ENCODE peak calls at places on chromosomes 3 and 15, in nine cellular contexts. One of them, this sample, is unnamed.

GRCh38 chr15:40103124-40103858 is 5.4 kb downstream of the BMF start:
- DNase-seq in heart right ventricle: peak
- DNase-seq in fibroblast of mammary gland: peak
- DNase-seq in lower lobe of right lung: peak
- DNase-seq in SK-N-SH: peak
- DNase-seq in AG04450: no peak
- DNase-seq in type B pancreatic cell: no peak
- DNase-seq in mucosa of descending colon: peak
- DNase-seq in A549: no peak
- DNase-seq in this sample: peak

GRCh38 chr3:178195824-178196223 is 340.4 kb upstream of the KCNMB2 start:
- DNase-seq in mucosa of descending colon: no peak
- DNase-seq in AG04450: no peak
- DNase-seq in type B pancreatic cell: no peak
- DNase-seq in SK-N-SH: no peak
- DNase-seq in lower lobe of right lung: no peak
- DNase-seq in A549: no peak
- DNase-seq in heart right ventricle: no peak
- DNase-seq in fibroblast of mammary gland: peak
- DNase-seq in this sample: no peak

GRCh38 chr3:103440539-103441113 is 1005.8 kb downstream of the ZPLD1 start:
- DNase-seq in lower lobe of right lung: no peak
- DNase-seq in SK-N-SH: no peak
- DNase-seq in AG04450: no peak
- DNase-seq in mucosa of descending colon: no peak
- DNase-seq in fibroblast of mammary gland: no peak
- DNase-seq in heart right ventricle: no peak
- DNase-seq in type B pancreatic cell: no peak
- DNase-seq in A549: no peak
- DNase-seq in this sample: no peak

GRCh38 chr15:40279437-40280141 is 3.3 kb downstream of the ANKRD63 start:
- DNase-seq in fibroblast of mammary gland: peak
- DNase-seq in mucosa of descending colon: peak
- DNase-seq in SK-N-SH: peak
- DNase-seq in type B pancreatic cell: peak
- DNase-seq in A549: peak
- DNase-seq in AG04450: no peak
- DNase-seq in lower lobe of right lung: peak
- DNase-seq in heart right ventricle: peak
- DNase-seq in this sample: peak

GRCh38 chr15:92056875-92057274 is 203.4 kb downstream of the SLCO3A1 start:
- DNase-seq in heart right ventricle: no peak
- DNase-seq in SK-N-SH: no peak
- DNase-seq in AG04450: no peak
- DNase-seq in A549: no peak
- DNase-seq in lower lobe of right lung: no peak
- DNase-seq in type B pancreatic cell: no peak
- DNase-seq in mucosa of descending colon: no peak
- DNase-seq in fibroblast of mammary gland: no peak
- DNase-seq in this sample: no peak

GRCh38 chr15:31014608-31014925 is 23.1 kb upstream of the MTMR10 start:
- DNase-seq in type B pancreatic cell: no peak
- DNase-seq in lower lobe of right lung: no peak
- DNase-seq in A549: no peak
- DNase-seq in AG04450: no peak
- DNase-seq in SK-N-SH: no peak
- DNase-seq in fibroblast of mammary gland: no peak
- DNase-seq in mucosa of descending colon: no peak
- DNase-seq in heart right ventricle: no peak
- DNase-seq in this sample: no peak

GRCh38 chr15:32849769-32850668 is 132.2 kb downstream of the GREM1 start:
- DNase-seq in A549: peak
- DNase-seq in mucosa of descending colon: no peak
- DNase-seq in heart right ventricle: no peak
- DNase-seq in SK-N-SH: no peak
- DNase-seq in lower lobe of right lung: no peak
- DNase-seq in AG04450: peak
- DNase-seq in fibroblast of mammary gland: peak
- DNase-seq in type B pancreatic cell: no peak
- DNase-seq in this sample: no peak

GRCh38 chr3:8336456-8336855 is 165.2 kb upstream of the LMCD1 start:
- DNase-seq in fibroblast of mammary gland: no peak
- DNase-seq in SK-N-SH: no peak
- DNase-seq in lower lobe of right lung: no peak
- DNase-seq in heart right ventricle: no peak
- DNase-seq in mucosa of descending colon: no peak
- DNase-seq in type B pancreatic cell: no peak
- DNase-seq in A549: no peak
- DNase-seq in AG04450: no peak
- DNase-seq in this sample: no peak

GRCh38 chr15:79041598-79042175 is 48.9 kb downstream of the RASGRF1 start:
- DNase-seq in lower lobe of right lung: no peak
- DNase-seq in heart right ventricle: no peak
- DNase-seq in A549: no peak
- DNase-seq in type B pancreatic cell: no peak
- DNase-seq in mucosa of descending colon: no peak
- DNase-seq in SK-N-SH: peak
- DNase-seq in fibroblast of mammary gland: no peak
- DNase-seq in AG04450: no peak
- DNase-seq in this sample: no peak

DNA sequence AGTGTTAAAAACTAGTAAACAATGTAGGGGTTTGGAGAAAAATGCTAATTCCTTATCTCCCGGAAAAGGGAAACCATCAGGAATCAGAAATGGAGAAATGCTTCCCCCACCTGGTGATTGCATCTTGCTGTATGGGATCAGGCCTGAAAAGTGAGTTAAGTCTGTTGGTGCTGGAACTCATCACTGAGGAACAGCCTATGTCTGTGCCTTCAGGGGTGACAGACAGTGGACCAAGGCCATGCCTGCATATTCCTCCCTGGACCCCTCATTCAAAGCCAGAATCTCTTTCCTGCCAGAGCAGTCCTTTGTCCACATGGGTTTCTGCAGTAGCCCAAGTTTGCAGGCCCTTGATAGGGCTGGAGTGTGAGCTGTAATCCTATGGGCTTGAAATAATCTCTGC is 160.8 kb upstream of the CTDSPL start:
- DNase-seq in fibroblast of mammary gland: peak
- DNase-seq in A549: no peak
- DNase-seq in SK-N-SH: peak
- DNase-seq in mucosa of descending colon: no peak
- DNase-seq in lower lobe of right lung: no peak
- DNase-seq in heart right ventricle: no peak
- DNase-seq in type B pancreatic cell: no peak
- DNase-seq in AG04450: no peak
- DNase-seq in this sample: no peak
- TF ChIP-seq CTCF in fibroblast of mammary gland: peak
- TF ChIP-seq CTCF in A549: peak
- TF ChIP-seq CTCF in SK-N-SH: no peak
- TF ChIP-seq CTCF in mucosa of descending colon: no peak
- TF ChIP-seq CTCF in lower lobe of right lung: no peak
- TF ChIP-seq CTCF in heart right ventricle: no peak
- TF ChIP-seq CTCF in type B pancreatic cell: peak
- TF ChIP-seq CTCF in AG04450: no peak
- TF ChIP-seq CTCF in this sample: no peak

DNA sequence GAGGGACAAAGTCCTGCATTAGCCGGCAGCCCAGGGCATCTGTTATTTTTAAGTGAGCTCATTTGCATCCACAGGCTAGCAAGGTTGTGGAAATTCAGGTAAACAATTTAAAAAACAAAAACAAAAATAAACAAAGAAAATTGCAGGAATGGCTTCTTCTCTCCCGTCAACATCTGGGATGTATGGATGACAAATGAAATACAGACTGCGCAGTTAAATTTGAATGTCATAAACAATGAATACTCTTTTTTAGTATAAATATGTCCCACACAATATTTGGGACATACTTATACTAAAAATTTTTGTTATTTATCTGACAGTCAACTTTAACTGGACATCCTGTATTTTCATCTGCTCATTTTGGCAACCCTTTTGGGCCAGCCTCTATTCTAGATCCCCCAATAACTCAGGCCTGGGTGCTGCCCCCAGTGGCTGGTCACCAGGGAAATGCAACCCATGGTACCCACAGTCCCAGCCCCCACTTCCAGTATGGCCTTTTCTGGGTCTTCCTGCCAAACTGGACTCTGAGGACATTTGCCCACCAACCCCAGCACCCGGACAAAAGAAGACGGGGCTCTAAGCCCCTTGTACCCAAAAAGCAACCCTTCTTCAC is 12.7 kb downstream of the GRM2 start:
- DNase-seq in lower lobe of right lung: no peak
- DNase-seq in A549: no peak
- DNase-seq in mucosa of descending colon: no peak
- DNase-seq in AG04450: no peak
- DNase-seq in fibroblast of mammary gland: no peak
- DNase-seq in SK-N-SH: peak
- DNase-seq in heart right ventricle: no peak
- DNase-seq in type B pancreatic cell: no peak
- DNase-seq in this sample: no peak
- TF ChIP-seq CTCF in lower lobe of right lung: no peak
- TF ChIP-seq CTCF in A549: no peak
- TF ChIP-seq CTCF in mucosa of descending colon: no peak
- TF ChIP-seq CTCF in AG04450: no peak
- TF ChIP-seq CTCF in fibroblast of mammary gland: no peak
- TF ChIP-seq CTCF in SK-N-SH: peak
- TF ChIP-seq CTCF in heart right ventricle: no peak
- TF ChIP-seq CTCF in type B pancreatic cell: peak
- TF ChIP-seq CTCF in this sample: no peak

DNA sequence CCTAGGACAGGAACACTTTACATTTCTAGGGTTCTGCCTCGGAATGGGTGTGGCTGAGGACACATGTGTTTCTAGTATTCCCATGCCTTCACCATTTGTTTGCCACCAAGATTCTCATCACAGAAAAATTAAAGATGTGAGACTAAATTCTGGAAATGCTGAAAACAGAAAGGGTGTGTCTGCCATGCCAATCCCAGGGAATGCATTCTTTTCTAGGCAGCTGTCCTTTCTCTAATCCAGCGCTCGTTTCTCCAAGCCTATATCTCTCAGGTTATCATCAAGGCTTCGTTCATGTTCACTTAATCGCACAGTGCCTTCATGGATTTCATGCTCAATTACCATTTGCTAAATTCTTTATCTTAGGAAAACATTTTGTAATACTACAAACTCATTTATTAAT is 1208.4 kb downstream of the OTOL1 start:
- DNase-seq in AG04450: no peak
- DNase-seq in SK-N-SH: no peak
- DNase-seq in lower lobe of right lung: no peak
- DNase-seq in A549: no peak
- DNase-seq in heart right ventricle: no peak
- DNase-seq in mucosa of descending colon: no peak
- DNase-seq in fibroblast of mammary gland: no peak
- DNase-seq in type B pancreatic cell: no peak
- DNase-seq in this sample: no peak
- TF ChIP-seq CTCF in AG04450: no peak
- TF ChIP-seq CTCF in SK-N-SH: no peak
- TF ChIP-seq CTCF in lower lobe of right lung: no peak
- TF ChIP-seq CTCF in A549: no peak
- TF ChIP-seq CTCF in heart right ventricle: no peak
- TF ChIP-seq CTCF in mucosa of descending colon: no peak
- TF ChIP-seq CTCF in fibroblast of mammary gland: no peak
- TF ChIP-seq CTCF in type B pancreatic cell: no peak
- TF ChIP-seq CTCF in this sample: no peak

DNA sequence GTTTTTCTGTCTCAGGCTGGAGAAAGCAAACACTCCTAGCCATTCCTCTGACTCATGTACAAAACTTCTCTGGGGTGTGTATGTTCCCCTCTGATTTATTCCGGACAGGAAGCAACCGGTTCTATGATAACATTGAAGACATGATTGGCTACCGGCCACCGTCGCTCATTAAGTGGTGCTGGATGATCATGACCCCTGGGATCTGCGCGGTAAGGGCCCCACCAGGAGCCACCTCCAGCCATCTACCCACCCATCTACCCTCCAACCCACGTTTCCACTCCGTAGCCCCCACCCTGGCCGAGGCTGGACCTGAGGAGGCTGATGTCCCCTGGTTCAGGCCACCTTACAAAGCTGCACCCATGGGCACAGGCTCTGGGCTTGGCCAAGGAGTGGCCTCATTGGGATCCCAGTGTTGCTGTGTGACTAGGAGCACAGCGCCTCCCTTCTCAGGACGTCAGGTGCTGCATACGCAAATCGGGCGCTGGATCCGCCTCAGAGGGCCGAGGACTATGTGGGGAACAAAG is 58.5 kb upstream of the SLC6A1 start:
- DNase-seq in A549: peak
- DNase-seq in AG04450: peak
- DNase-seq in mucosa of descending colon: no peak
- DNase-seq in lower lobe of right lung: peak
- DNase-seq in type B pancreatic cell: no peak
- DNase-seq in SK-N-SH: no peak
- DNase-seq in heart right ventricle: no peak
- DNase-seq in fibroblast of mammary gland: peak
- DNase-seq in this sample: no peak
- TF ChIP-seq CTCF in A549: no peak
- TF ChIP-seq CTCF in AG04450: no peak
- TF ChIP-seq CTCF in mucosa of descending colon: no peak
- TF ChIP-seq CTCF in lower lobe of right lung: no peak
- TF ChIP-seq CTCF in type B pancreatic cell: no peak
- TF ChIP-seq CTCF in SK-N-SH: no peak
- TF ChIP-seq CTCF in heart right ventricle: no peak
- TF ChIP-seq CTCF in fibroblast of mammary gland: no peak
- TF ChIP-seq CTCF in this sample: no peak

GRCh38 chr3:49327485-49327884 is 12.4 kb downstream of the USP4 start:
- DNase-seq in AG04450: no peak
- DNase-seq in A549: no peak
- DNase-seq in mucosa of descending colon: no peak
- DNase-seq in type B pancreatic cell: no peak
- DNase-seq in SK-N-SH: no peak
- DNase-seq in fibroblast of mammary gland: peak
- DNase-seq in lower lobe of right lung: no peak
- DNase-seq in heart right ventricle: no peak
- DNase-seq in this sample: no peak
- TF ChIP-seq CTCF in AG04450: peak
- TF ChIP-seq CTCF in A549: no peak
- TF ChIP-seq CTCF in mucosa of descending colon: no peak
- TF ChIP-seq CTCF in type B pancreatic cell: peak
- TF ChIP-seq CTCF in SK-N-SH: peak
- TF ChIP-seq CTCF in fibroblast of mammary gland: peak
- TF ChIP-seq CTCF in lower lobe of right lung: peak
- TF ChIP-seq CTCF in heart right ventricle: no peak
- TF ChIP-seq CTCF in this sample: no peak

This sample was measured in Calu3.